ENCODE peak calls at places on chromosomes 11 and 22, in five cellular contexts. One of them, this sample, is unnamed.
A peak's percentile ranks its signal among the peaks of the same experiment; 100 is the strongest.

GRCh38 chr11:103700605-103701004 is 335.8 kb upstream of the DDI1 start:
- DNase-seq in tibial artery: peak; percentile 34
- DNase-seq in neural crest cell: no peak
- DNase-seq in AG09319: peak; percentile 36
- DNase-seq in AG10803: peak; percentile 95
- DNase-seq in this sample: peak; percentile 91

GRCh38 chr11:3920148-3920852 is 64.8 kb downstream of the STIM1 start:
- DNase-seq in tibial artery: peak; percentile 77
- DNase-seq in neural crest cell: no peak
- DNase-seq in AG09319: peak; percentile 61
- DNase-seq in AG10803: peak; percentile 86
- DNase-seq in this sample: peak; percentile 49

GRCh38 chr22:50656122-50657070 is 16.2 kb upstream of the SHANK3 start:
- DNase-seq in tibial artery: peak; percentile 28
- DNase-seq in neural crest cell: no peak
- DNase-seq in AG09319: no peak
- DNase-seq in AG10803: peak; percentile 55
- DNase-seq in this sample: peak; percentile 44

GRCh38 chr22:24335529-24335928 is 64.9 kb downstream of the SPECC1L start:
- DNase-seq in tibial artery: no peak
- DNase-seq in neural crest cell: no peak
- DNase-seq in AG09319: no peak
- DNase-seq in AG10803: no peak
- DNase-seq in this sample: no peak

GRCh38 chr22:43376765-43377485 is 33.8 kb upstream of the SCUBE1 start:
- DNase-seq in tibial artery: no peak
- DNase-seq in neural crest cell: no peak
- DNase-seq in AG09319: no peak
- DNase-seq in AG10803: no peak
- DNase-seq in this sample: no peak

GRCh38 chr22:38124236-38124974 is 13.9 kb upstream of the BAIAP2L2 start:
- DNase-seq in tibial artery: no peak
- DNase-seq in neural crest cell: no peak
- DNase-seq in AG09319: no peak
- DNase-seq in AG10803: no peak
- DNase-seq in this sample: no peak

GRCh38 chr11:22976146-22976545 is 115.9 kb upstream of the CCDC179 start:
- DNase-seq in tibial artery: peak; percentile 35
- DNase-seq in neural crest cell: no peak
- DNase-seq in AG09319: no peak
- DNase-seq in AG10803: peak; percentile 3
- DNase-seq in this sample: no peak

GRCh38 chr11:77879218-77879617 is 58.3 kb downstream of the AAMDC start:
- DNase-seq in tibial artery: peak; percentile 73
- DNase-seq in neural crest cell: no peak
- DNase-seq in AG09319: no peak
- DNase-seq in AG10803: peak; percentile 66
- DNase-seq in this sample: no peak

GRCh38 chr11:11978792-11979486 is 29.5 kb downstream of the DKK3 start:
- DNase-seq in tibial artery: peak; percentile 62
- DNase-seq in neural crest cell: no peak
- DNase-seq in AG09319: no peak
- DNase-seq in AG10803: peak; percentile 93
- DNase-seq in this sample: peak; percentile 62

GRCh38 chr11:119666061-119666460 is 62.9 kb downstream of the NECTIN1 start:
- DNase-seq in tibial artery: no peak
- DNase-seq in neural crest cell: no peak
- DNase-seq in AG09319: no peak
- DNase-seq in AG10803: no peak
- DNase-seq in this sample: no peak

GRCh38 chr11:57792060-57792541 is 30.5 kb downstream of the CTNND1 start:
- DNase-seq in tibial artery: peak; percentile 85
- DNase-seq in neural crest cell: no peak
- DNase-seq in AG09319: no peak
- DNase-seq in AG10803: peak; percentile 29
- DNase-seq in this sample: no peak

GRCh38 chr11:12285811-12286222 is 91.6 kb upstream of the PARVA start:
- DNase-seq in tibial artery: no peak
- DNase-seq in neural crest cell: no peak
- DNase-seq in AG09319: no peak
- DNase-seq in AG10803: no peak
- DNase-seq in this sample: no peak

GRCh38 chr11:59754494-59754858 is 700 bp upstream of the STX3 start:
- DNase-seq in tibial artery: no peak
- DNase-seq in neural crest cell: no peak
- DNase-seq in AG09319: no peak
- DNase-seq in AG10803: no peak
- DNase-seq in this sample: no peak

GRCh38 chr11:75159081-75159953 is 8.4 kb downstream of the SLCO2B1 start:
- DNase-seq in tibial artery: no peak
- DNase-seq in neural crest cell: no peak
- DNase-seq in AG09319: no peak
- DNase-seq in AG10803: no peak
- DNase-seq in this sample: no peak

GRCh38 chr22:31969789-31970489 is 25.6 kb downstream of the YWHAH start:
- DNase-seq in tibial artery: peak; percentile 41
- DNase-seq in neural crest cell: peak; percentile 30
- DNase-seq in AG09319: peak; percentile 18
- DNase-seq in AG10803: peak; percentile 64
- DNase-seq in this sample: peak; percentile 44

GRCh38 chr11:121466063-121466794 is 13.5 kb upstream of the SORL1-AS1 start:
- DNase-seq in tibial artery: peak; percentile 94
- DNase-seq in neural crest cell: peak; percentile 20
- DNase-seq in AG09319: peak; percentile 57
- DNase-seq in AG10803: peak; percentile 93
- DNase-seq in this sample: peak; percentile 93

GRCh38 chr11:94835571-94835970 is 67.4 kb downstream of the AMOTL1 start:
- DNase-seq in tibial artery: no peak
- DNase-seq in neural crest cell: no peak
- DNase-seq in AG09319: no peak
- DNase-seq in AG10803: no peak
- DNase-seq in this sample: peak; percentile 9

GRCh38 chr11:72683782-72684200 is 9.6 kb upstream of the PDE2A start:
- DNase-seq in tibial artery: peak; percentile 76
- DNase-seq in neural crest cell: peak; percentile 94
- DNase-seq in AG09319: no peak
- DNase-seq in AG10803: peak; percentile 18
- DNase-seq in this sample: no peak

GRCh38 chr22:40363059-40363458 is 7.3 kb upstream of the SGSM3 start:
- DNase-seq in tibial artery: no peak
- DNase-seq in neural crest cell: no peak
- DNase-seq in AG09319: no peak
- DNase-seq in AG10803: peak; percentile 58
- DNase-seq in this sample: peak; percentile 62

GRCh38 chr11:122673706-122674105 is 18.2 kb downstream of the UBASH3B start:
- DNase-seq in tibial artery: no peak
- DNase-seq in neural crest cell: no peak
- DNase-seq in AG09319: no peak
- DNase-seq in AG10803: no peak
- DNase-seq in this sample: no peak

GRCh38 chr22:31567196-31567595 is 70.9 kb downstream of the SFI1 start:
- DNase-seq in tibial artery: no peak
- DNase-seq in neural crest cell: no peak
- DNase-seq in AG09319: no peak
- DNase-seq in AG10803: no peak
- DNase-seq in this sample: no peak

GRCh38 chr11:113532697-113533424 is 57.7 kb upstream of the DRD2 start:
- DNase-seq in tibial artery: peak; percentile 73
- DNase-seq in neural crest cell: peak; percentile 85
- DNase-seq in AG09319: peak; percentile 47
- DNase-seq in AG10803: peak; percentile 74
- DNase-seq in this sample: peak; percentile 43

GRCh38 chr22:20823264-20823663 is 35.3 kb downstream of the PI4KA start:
- DNase-seq in tibial artery: no peak
- DNase-seq in neural crest cell: no peak
- DNase-seq in AG09319: no peak
- DNase-seq in AG10803: no peak
- DNase-seq in this sample: no peak

GRCh38 chr22:23182289-23183106 is 2.2 kb downstream of the BCR start:
- DNase-seq in tibial artery: no peak
- DNase-seq in neural crest cell: no peak
- DNase-seq in AG09319: no peak
- DNase-seq in AG10803: no peak
- DNase-seq in this sample: no peak

GRCh38 chr11:60866911-60867870 is at the start of gene ZP1:
- DNase-seq in tibial artery: no peak
- DNase-seq in neural crest cell: no peak
- DNase-seq in AG09319: no peak
- DNase-seq in AG10803: no peak
- DNase-seq in this sample: no peak

GRCh38 chr22:42214625-42215415 is 55.6 kb downstream of the TCF20 start:
- DNase-seq in tibial artery: no peak
- DNase-seq in neural crest cell: no peak
- DNase-seq in AG09319: no peak
- DNase-seq in AG10803: no peak
- DNase-seq in this sample: no peak

GRCh38 chr11:94401773-94402265 is 600 bp upstream of the GPR83 start:
- DNase-seq in tibial artery: no peak
- DNase-seq in neural crest cell: no peak
- DNase-seq in AG09319: no peak
- DNase-seq in AG10803: no peak
- DNase-seq in this sample: no peak

GRCh38 chr11:117180661-117181585 is 2.4 kb downstream of the SIDT2 start:
- DNase-seq in tibial artery: peak; percentile 82
- DNase-seq in neural crest cell: peak; percentile 58
- DNase-seq in AG09319: no peak
- DNase-seq in AG10803: peak; percentile 78
- DNase-seq in this sample: peak; percentile 77

GRCh38 chr11:126485986-126486635 is 130.6 kb downstream of the ST3GAL4 start:
- DNase-seq in tibial artery: no peak
- DNase-seq in neural crest cell: no peak
- DNase-seq in AG09319: no peak
- DNase-seq in AG10803: no peak
- DNase-seq in this sample: no peak

GRCh38 chr22:19232620-19233019 is 54.1 kb upstream of the SLC25A1 start:
- DNase-seq in tibial artery: no peak
- DNase-seq in neural crest cell: no peak
- DNase-seq in AG09319: no peak
- DNase-seq in AG10803: no peak
- DNase-seq in this sample: no peak

GRCh38 chr11:121715395-121715794 is 262.6 kb upstream of the SORL1-AS1 start:
- DNase-seq in tibial artery: no peak
- DNase-seq in neural crest cell: no peak
- DNase-seq in AG09319: no peak
- DNase-seq in AG10803: peak; percentile 49
- DNase-seq in this sample: no peak

GRCh38 chr11:12691473-12691872 is 17.3 kb downstream of the TEAD1 start:
- DNase-seq in tibial artery: no peak
- DNase-seq in neural crest cell: no peak
- DNase-seq in AG09319: no peak
- DNase-seq in AG10803: no peak
- DNase-seq in this sample: peak; percentile 73

GRCh38 chr11:111454561-111455192 is 57.5 kb downstream of the BTG4 start:
- DNase-seq in tibial artery: no peak
- DNase-seq in neural crest cell: peak; percentile 58
- DNase-seq in AG09319: peak; percentile 22
- DNase-seq in AG10803: peak; percentile 69
- DNase-seq in this sample: peak; percentile 59
- TF ChIP-seq CTCF in tibial artery: no peak
- TF ChIP-seq CTCF in neural crest cell: peak; percentile 67
- TF ChIP-seq CTCF in AG09319: peak; percentile 40
- TF ChIP-seq CTCF in AG10803: peak; percentile 54
- TF ChIP-seq CTCF in this sample: peak; percentile 91

DNA sequence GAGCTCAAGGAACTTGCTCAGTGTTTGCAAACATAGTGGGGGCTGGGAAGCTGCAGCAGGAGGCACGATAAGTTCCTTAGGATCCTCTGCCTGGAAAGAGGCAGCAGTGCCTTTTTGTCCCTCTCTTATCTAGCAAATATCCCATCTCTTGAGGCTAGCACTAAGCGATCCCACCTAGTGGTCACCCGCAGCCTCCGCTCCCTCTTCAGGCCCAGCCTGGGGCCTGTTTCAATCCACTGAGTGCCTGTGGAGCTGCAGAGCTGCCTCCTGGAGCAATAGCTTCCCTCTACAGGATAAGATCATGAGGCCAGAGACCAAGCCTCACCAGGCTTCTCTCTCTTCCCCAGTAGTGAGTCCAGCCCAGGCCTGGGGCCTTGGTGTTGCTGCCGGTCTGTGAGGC is 65.8 kb downstream of the SLC22A12 start:
- DNase-seq in tibial artery: no peak
- DNase-seq in neural crest cell: no peak
- DNase-seq in AG09319: no peak
- DNase-seq in AG10803: no peak
- DNase-seq in this sample: no peak
- TF ChIP-seq CTCF in tibial artery: no peak
- TF ChIP-seq CTCF in neural crest cell: peak; percentile 46
- TF ChIP-seq CTCF in AG09319: no peak
- TF ChIP-seq CTCF in AG10803: no peak
- TF ChIP-seq CTCF in this sample: no peak

DNA sequence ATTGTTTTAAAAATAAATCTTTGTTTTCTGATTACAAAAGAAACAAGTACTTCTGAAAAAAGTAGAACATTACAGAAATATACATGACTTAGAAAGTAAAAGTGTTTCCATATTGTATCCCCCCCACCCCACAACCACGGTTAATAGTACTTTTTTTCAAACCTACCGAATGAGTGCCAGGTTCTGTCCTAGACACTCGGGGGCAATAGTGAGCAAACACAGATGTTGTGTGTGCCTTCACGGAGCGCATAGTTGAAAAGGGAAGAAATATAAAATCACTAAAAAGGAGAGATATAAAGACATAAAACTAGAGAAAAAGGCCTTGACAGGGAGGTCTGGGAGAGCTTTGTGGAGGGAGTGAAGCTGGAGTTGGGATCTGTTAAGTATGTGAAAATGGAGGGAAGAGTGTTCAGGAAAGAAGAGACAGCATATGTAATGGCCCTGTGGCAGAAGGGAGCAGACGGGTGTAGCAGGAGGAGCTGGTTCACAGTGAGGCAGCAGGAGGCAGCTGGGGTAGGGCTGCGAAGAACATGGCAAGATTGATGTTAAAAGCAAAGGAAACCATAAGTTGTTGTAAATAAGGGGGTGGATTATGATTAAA is 42.1 kb upstream of the ALX4 start:
- DNase-seq in tibial artery: no peak
- DNase-seq in neural crest cell: no peak
- DNase-seq in AG09319: no peak
- DNase-seq in AG10803: no peak
- DNase-seq in this sample: no peak
- TF ChIP-seq CTCF in tibial artery: no peak
- TF ChIP-seq CTCF in neural crest cell: peak; percentile 24
- TF ChIP-seq CTCF in AG09319: no peak
- TF ChIP-seq CTCF in AG10803: no peak
- TF ChIP-seq CTCF in this sample: peak; percentile 28

DNA sequence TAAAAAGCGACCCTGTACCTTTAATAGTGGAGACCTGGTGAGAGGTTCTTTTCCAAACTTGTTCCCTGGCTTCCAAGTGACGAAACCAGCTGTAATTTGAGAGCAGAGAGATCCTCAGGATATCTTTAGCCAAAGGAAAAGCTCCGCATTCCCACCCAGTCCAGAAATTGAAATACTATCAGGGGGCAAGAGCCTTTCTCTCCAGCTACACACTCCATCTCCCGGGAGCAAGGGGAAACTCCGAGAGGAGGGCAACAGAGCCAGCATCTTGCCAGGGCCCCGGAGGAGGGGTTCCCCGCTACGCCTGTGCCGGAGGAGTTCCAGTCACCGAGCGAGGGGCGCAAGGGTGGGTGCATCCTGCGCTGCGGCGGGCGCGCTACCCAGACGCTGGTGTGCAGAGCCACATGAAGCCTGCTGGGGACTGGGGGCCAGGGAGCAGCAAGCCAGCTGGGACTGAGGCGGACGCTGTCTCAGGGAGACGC is at the start of gene FIBIN:
- DNase-seq in tibial artery: peak; percentile 55
- DNase-seq in neural crest cell: no peak
- DNase-seq in AG09319: no peak
- DNase-seq in AG10803: peak; percentile 75
- DNase-seq in this sample: peak; percentile 63
- TF ChIP-seq CTCF in tibial artery: no peak
- TF ChIP-seq CTCF in neural crest cell: no peak
- TF ChIP-seq CTCF in AG09319: no peak
- TF ChIP-seq CTCF in AG10803: no peak
- TF ChIP-seq CTCF in this sample: no peak

This sample was measured in HFFc6.